ENCODE peak calls at places on chromosomes 1 and 21, in six cellular contexts. One of them, this sample, is unnamed.

GRCh38 chr1:75672528-75673393 is 51.7 kb upstream of the ACADM start:
- DNase-seq in heart left ventricle: no peak
- DNase-seq in tibial nerve: no peak
- DNase-seq in breast epithelium: no peak
- DNase-seq in left ventricle myocardium inferior: no peak
- DNase-seq in SK-N-SH: no peak
- DNase-seq in this sample: peak; percentile 18

GRCh38 chr1:27979151-27979858 is 19.5 kb downstream of the XKR8 start:
- DNase-seq in left ventricle myocardium inferior: no peak
- DNase-seq in heart left ventricle: no peak
- DNase-seq in breast epithelium: no peak
- DNase-seq in tibial nerve: no peak
- DNase-seq in SK-N-SH: no peak
- DNase-seq in this sample: peak; percentile 48

GRCh38 chr1:17646444-17647287 is 107.2 kb downstream of the ARHGEF10L start:
- DNase-seq in SK-N-SH: no peak
- DNase-seq in left ventricle myocardium inferior: no peak
- DNase-seq in heart left ventricle: no peak
- DNase-seq in tibial nerve: no peak
- DNase-seq in breast epithelium: no peak
- DNase-seq in this sample: no peak

GRCh38 chr1:20321573-20321972 is 30.9 kb downstream of the VWA5B1 start:
- DNase-seq in SK-N-SH: no peak
- DNase-seq in breast epithelium: no peak
- DNase-seq in tibial nerve: no peak
- DNase-seq in heart left ventricle: no peak
- DNase-seq in left ventricle myocardium inferior: no peak
- DNase-seq in this sample: no peak

GRCh38 chr1:74505133-74505532 is 7.3 kb downstream of the LRRC53 start:
- DNase-seq in heart left ventricle: peak; percentile 43
- DNase-seq in SK-N-SH: peak; percentile 51
- DNase-seq in left ventricle myocardium inferior: no peak
- DNase-seq in breast epithelium: no peak
- DNase-seq in tibial nerve: no peak
- DNase-seq in this sample: no peak

GRCh38 chr1:186531561-186532165 is 70.7 kb upstream of the PDC start:
- DNase-seq in breast epithelium: no peak
- DNase-seq in heart left ventricle: no peak
- DNase-seq in tibial nerve: no peak
- DNase-seq in left ventricle myocardium inferior: no peak
- DNase-seq in SK-N-SH: no peak
- DNase-seq in this sample: no peak

GRCh38 chr1:39337067-39337466 is 132.6 kb downstream of the MACF1 start:
- DNase-seq in breast epithelium: no peak
- DNase-seq in heart left ventricle: no peak
- DNase-seq in SK-N-SH: no peak
- DNase-seq in left ventricle myocardium inferior: no peak
- DNase-seq in tibial nerve: no peak
- DNase-seq in this sample: no peak

GRCh38 chr1:170030212-170030611 is 44.3 kb downstream of the KIFAP3 start:
- DNase-seq in breast epithelium: no peak
- DNase-seq in SK-N-SH: no peak
- DNase-seq in left ventricle myocardium inferior: no peak
- DNase-seq in heart left ventricle: no peak
- DNase-seq in tibial nerve: no peak
- DNase-seq in this sample: no peak

GRCh38 chr1:6033986-6034749 is 11.5 kb upstream of the KCNAB2 start:
- DNase-seq in tibial nerve: no peak
- DNase-seq in SK-N-SH: peak; percentile 91
- DNase-seq in heart left ventricle: peak; percentile 58
- DNase-seq in left ventricle myocardium inferior: peak; percentile 38
- DNase-seq in breast epithelium: no peak
- DNase-seq in this sample: no peak

GRCh38 chr1:215002471-215002870 is 80.1 kb upstream of the KCNK2 start:
- DNase-seq in heart left ventricle: no peak
- DNase-seq in SK-N-SH: no peak
- DNase-seq in left ventricle myocardium inferior: no peak
- DNase-seq in tibial nerve: no peak
- DNase-seq in breast epithelium: no peak
- DNase-seq in this sample: no peak

DNA sequence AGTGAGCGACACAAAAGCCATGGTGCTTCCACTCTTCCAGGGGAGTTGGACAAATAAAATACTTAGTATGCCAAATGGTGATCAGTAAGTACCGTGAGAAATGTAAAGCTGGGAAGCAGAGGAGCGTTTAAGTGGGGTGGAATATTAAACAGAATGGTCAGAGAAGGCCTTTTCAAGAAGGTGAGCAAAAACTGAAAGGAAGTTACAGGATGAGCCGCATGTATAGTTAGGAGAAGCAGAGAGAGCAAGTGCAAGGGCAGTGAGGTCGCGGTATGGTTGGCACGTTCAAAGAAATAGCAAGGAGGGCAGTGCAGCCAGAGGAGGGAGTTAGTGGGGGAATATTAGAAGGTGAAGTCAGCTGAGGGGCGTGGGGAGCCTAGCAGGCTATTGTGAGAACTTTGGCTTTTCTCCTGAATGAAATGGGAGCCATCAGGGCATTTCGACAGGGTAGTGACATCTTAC is 748 bp upstream of the ATP6V0B start:
- DNase-seq in breast epithelium: no peak
- DNase-seq in SK-N-SH: no peak
- DNase-seq in heart left ventricle: no peak
- DNase-seq in left ventricle myocardium inferior: no peak
- DNase-seq in tibial nerve: no peak
- DNase-seq in this sample: no peak
- H3K27ac ChIP-seq in breast epithelium: peak overlapping the region; percentile 96
- H3K27ac ChIP-seq in SK-N-SH: peak overlapping the region; percentile 20
- H3K27ac ChIP-seq in heart left ventricle: peak overlapping the region; percentile 90
- H3K27ac ChIP-seq in left ventricle myocardium inferior: peak overlapping the region; percentile 93
- H3K27ac ChIP-seq in tibial nerve: peak overlapping the region; percentile 92
- H3K27ac ChIP-seq in this sample: peak overlapping the region; percentile 52

GRCh38 chr1:218366322-218367052 is 21.4 kb downstream of the TGFB2 start:
- DNase-seq in heart left ventricle: no peak
- DNase-seq in left ventricle myocardium inferior: no peak
- DNase-seq in tibial nerve: no peak
- DNase-seq in SK-N-SH: no peak
- DNase-seq in breast epithelium: no peak
- DNase-seq in this sample: no peak

GRCh38 chr1:218367118-218367517 is 22.0 kb downstream of the TGFB2 start:
- DNase-seq in SK-N-SH: no peak
- DNase-seq in breast epithelium: no peak
- DNase-seq in heart left ventricle: no peak
- DNase-seq in tibial nerve: no peak
- DNase-seq in left ventricle myocardium inferior: no peak
- DNase-seq in this sample: no peak

GRCh38 chr1:218371927-218372672 is 27.0 kb downstream of the TGFB2 start:
- DNase-seq in heart left ventricle: peak; percentile 36
- DNase-seq in tibial nerve: no peak
- DNase-seq in SK-N-SH: no peak
- DNase-seq in left ventricle myocardium inferior: no peak
- DNase-seq in breast epithelium: no peak
- DNase-seq in this sample: no peak

GRCh38 chr1:218368686-218369085 is 23.6 kb downstream of the TGFB2 start:
- DNase-seq in breast epithelium: no peak
- DNase-seq in SK-N-SH: no peak
- DNase-seq in tibial nerve: no peak
- DNase-seq in left ventricle myocardium inferior: no peak
- DNase-seq in heart left ventricle: no peak
- DNase-seq in this sample: no peak

GRCh38 chr1:218369688-218370511 is 24.8 kb downstream of the TGFB2 start:
- DNase-seq in left ventricle myocardium inferior: no peak
- DNase-seq in SK-N-SH: no peak
- DNase-seq in breast epithelium: no peak
- DNase-seq in heart left ventricle: no peak
- DNase-seq in tibial nerve: no peak
- DNase-seq in this sample: no peak
- H3K4me3 ChIP-seq in left ventricle myocardium inferior: no peak overlapping the region
- H3K4me3 ChIP-seq in SK-N-SH: no peak overlapping the region
- H3K4me3 ChIP-seq in breast epithelium: no peak overlapping the region
- H3K4me3 ChIP-seq in heart left ventricle: no peak overlapping the region
- H3K4me3 ChIP-seq in tibial nerve: no peak overlapping the region
- H3K4me3 ChIP-seq in this sample: no peak overlapping the region

GRCh38 chr1:221840511-221841243 is 98.8 kb upstream of the DUSP10 start:
- DNase-seq in breast epithelium: no peak
- DNase-seq in SK-N-SH: no peak
- DNase-seq in heart left ventricle: peak; percentile 70
- DNase-seq in left ventricle myocardium inferior: peak; percentile 51
- DNase-seq in tibial nerve: no peak
- DNase-seq in this sample: no peak
- TF ChIP-seq CTCF in breast epithelium: no peak
- TF ChIP-seq CTCF in SK-N-SH: no peak
- TF ChIP-seq CTCF in heart left ventricle: no peak
- TF ChIP-seq CTCF in left ventricle myocardium inferior: no peak
- TF ChIP-seq CTCF in tibial nerve: no peak
- TF ChIP-seq CTCF in this sample: no peak

GRCh38 chr1:181251713-181252075 is 163.2 kb downstream of the IER5 start:
- DNase-seq in heart left ventricle: no peak
- DNase-seq in breast epithelium: no peak
- DNase-seq in left ventricle myocardium inferior: no peak
- DNase-seq in SK-N-SH: no peak
- DNase-seq in tibial nerve: no peak
- DNase-seq in this sample: no peak
- H3K27ac ChIP-seq in heart left ventricle: no peak overlapping the region
- H3K27ac ChIP-seq in breast epithelium: no peak overlapping the region
- H3K27ac ChIP-seq in left ventricle myocardium inferior: no peak overlapping the region
- H3K27ac ChIP-seq in SK-N-SH: no peak overlapping the region
- H3K27ac ChIP-seq in tibial nerve: no peak overlapping the region
- H3K27ac ChIP-seq in this sample: no peak overlapping the region

DNA sequence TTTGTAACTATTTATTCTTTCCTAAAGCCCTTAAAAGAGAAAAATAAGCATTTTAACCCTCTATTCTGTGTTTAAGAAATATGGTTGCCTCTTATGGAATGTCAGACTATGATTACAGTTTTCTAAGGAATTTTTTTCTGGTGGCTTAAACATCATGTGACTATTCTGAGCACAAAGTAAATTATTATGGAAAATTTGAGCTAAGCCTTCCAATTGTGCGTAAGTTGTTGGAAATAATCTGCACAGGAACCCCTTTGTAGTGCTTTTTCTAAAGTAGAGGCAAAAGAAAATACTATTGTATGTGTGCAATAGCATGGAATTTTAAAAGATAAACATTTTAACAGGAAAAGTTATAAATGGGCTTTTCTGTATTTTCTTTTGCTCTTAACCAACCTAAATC is 254.8 kb downstream of the PBX1 start:
- DNase-seq in tibial nerve: no peak
- DNase-seq in heart left ventricle: no peak
- DNase-seq in left ventricle myocardium inferior: no peak
- DNase-seq in breast epithelium: no peak
- DNase-seq in SK-N-SH: no peak
- DNase-seq in this sample: no peak
- H3K4me3 ChIP-seq in tibial nerve: no peak overlapping the region
- H3K4me3 ChIP-seq in heart left ventricle: no peak overlapping the region
- H3K4me3 ChIP-seq in left ventricle myocardium inferior: no peak overlapping the region
- H3K4me3 ChIP-seq in breast epithelium: no peak overlapping the region
- H3K4me3 ChIP-seq in SK-N-SH: no peak overlapping the region
- H3K4me3 ChIP-seq in this sample: no peak overlapping the region

DNA sequence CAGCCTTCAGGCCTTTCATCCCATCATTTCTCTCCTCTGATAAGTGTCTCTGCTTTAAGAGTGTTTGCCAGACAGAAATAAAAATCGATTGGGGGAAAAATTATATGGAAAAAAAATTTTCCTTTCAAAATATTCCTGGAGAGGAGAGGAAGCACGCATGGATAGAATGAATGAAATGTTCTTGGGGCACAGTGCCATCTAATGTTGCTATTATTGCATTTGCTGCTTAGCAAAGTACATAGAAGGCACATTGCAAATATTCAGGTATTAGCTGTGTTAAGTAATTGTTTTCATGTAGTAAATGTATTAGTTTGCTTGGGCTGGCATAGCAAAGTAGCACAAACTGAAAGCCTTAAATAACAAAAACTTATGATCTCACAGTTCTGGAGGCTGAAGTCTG is 18.1 kb downstream of the B3GALT5 start:
- DNase-seq in tibial nerve: no peak
- DNase-seq in SK-N-SH: no peak
- DNase-seq in breast epithelium: no peak
- DNase-seq in heart left ventricle: no peak
- DNase-seq in left ventricle myocardium inferior: no peak
- DNase-seq in this sample: no peak
- TF ChIP-seq CTCF in tibial nerve: no peak
- TF ChIP-seq CTCF in SK-N-SH: peak; percentile 25
- TF ChIP-seq CTCF in breast epithelium: no peak
- TF ChIP-seq CTCF in heart left ventricle: no peak
- TF ChIP-seq CTCF in left ventricle myocardium inferior: peak; percentile 16
- TF ChIP-seq CTCF in this sample: no peak

GRCh38 chr1:180168786-180169640 is 14.3 kb downstream of the QSOX1 start:
- DNase-seq in breast epithelium: no peak
- DNase-seq in heart left ventricle: peak; percentile 59
- DNase-seq in left ventricle myocardium inferior: no peak
- DNase-seq in SK-N-SH: peak; percentile 78
- DNase-seq in tibial nerve: no peak
- DNase-seq in this sample: no peak

GRCh38 chr1:180165509-180166435 is 11.1 kb downstream of the QSOX1 start:
- DNase-seq in tibial nerve: no peak
- DNase-seq in breast epithelium: peak; percentile 20
- DNase-seq in heart left ventricle: no peak
- DNase-seq in SK-N-SH: no peak
- DNase-seq in left ventricle myocardium inferior: no peak
- DNase-seq in this sample: no peak

GRCh38 chr1:180166436-180166800 is 11.7 kb downstream of the QSOX1 start:
- DNase-seq in tibial nerve: no peak
- DNase-seq in SK-N-SH: no peak
- DNase-seq in left ventricle myocardium inferior: no peak
- DNase-seq in breast epithelium: no peak
- DNase-seq in heart left ventricle: no peak
- DNase-seq in this sample: no peak

GRCh38 chr1:180167721-180168467 is 13.2 kb downstream of the QSOX1 start:
- DNase-seq in tibial nerve: no peak
- DNase-seq in SK-N-SH: no peak
- DNase-seq in breast epithelium: peak; percentile 83
- DNase-seq in heart left ventricle: peak; percentile 52
- DNase-seq in left ventricle myocardium inferior: no peak
- DNase-seq in this sample: no peak

DNA sequence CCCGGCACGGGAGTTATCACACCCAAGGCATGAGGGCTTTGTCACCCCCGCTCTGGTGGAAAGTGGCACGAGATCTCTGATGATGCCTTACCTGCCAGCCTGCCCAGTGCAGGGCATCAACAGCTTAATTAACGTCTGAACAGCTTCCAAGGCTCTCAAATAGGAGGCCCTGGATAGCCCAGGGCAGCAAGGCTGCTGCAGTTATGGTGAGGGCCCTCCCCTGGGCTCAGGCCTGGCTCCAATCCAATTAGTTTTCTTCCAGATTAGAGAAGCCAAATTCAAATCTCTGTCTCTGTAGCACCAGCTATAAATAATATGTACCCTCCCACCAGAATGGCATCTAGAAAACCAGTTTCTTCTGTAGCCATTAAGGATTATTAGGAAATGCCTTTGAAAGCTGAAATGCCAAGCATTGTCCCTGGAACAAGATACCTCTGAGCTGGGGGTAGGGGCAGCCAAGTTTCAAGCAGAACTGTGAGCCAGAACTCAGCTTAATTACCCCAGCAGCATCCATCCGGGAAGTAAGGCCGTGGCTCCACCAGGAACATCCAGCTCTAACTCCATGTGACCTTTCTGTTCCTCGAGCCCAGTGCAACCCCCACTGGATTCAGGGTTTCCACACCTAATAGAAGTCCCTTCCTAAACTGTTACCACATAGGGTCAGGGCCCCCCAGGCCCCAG is 12.5 kb downstream of the QSOX1 start:
- DNase-seq in SK-N-SH: peak; percentile 62
- DNase-seq in tibial nerve: no peak
- DNase-seq in breast epithelium: no peak
- DNase-seq in heart left ventricle: peak; percentile 58
- DNase-seq in left ventricle myocardium inferior: no peak
- DNase-seq in this sample: no peak
- H3K27ac ChIP-seq in SK-N-SH: no peak overlapping the region
- H3K27ac ChIP-seq in tibial nerve: peak overlapping the region; percentile 2
- H3K27ac ChIP-seq in breast epithelium: peak overlapping the region; percentile 90
- H3K27ac ChIP-seq in heart left ventricle: peak overlapping the region; percentile 82
- H3K27ac ChIP-seq in left ventricle myocardium inferior: peak overlapping the region; percentile 90
- H3K27ac ChIP-seq in this sample: no peak overlapping the region